ENCODE peak calls at places on chromosome 10, in four cellular contexts. P, V, X and A are unnamed samples.

GRCh38 chr10:24952146-24952700 is at the start of gene PRTFDC1:
- DNase-seq in V (no peak), P (no peak), X (peak; percentile 78), A (no peak)

GRCh38 chr10:12252882-12253546 is 57.0 kb downstream of the CDC123 start:
- DNase-seq in X (peak; percentile 63), V (no peak), P (no peak), A (peak; percentile 56)

GRCh38 chr10:112519129-112519761 is 72.2 kb downstream of the VTI1A start:
- DNase-seq in V (peak; percentile 78), X (no peak), P (no peak), A (no peak)

GRCh38 chr10:116312091-116312490 is 12.2 kb upstream of the CCDC172 start:
- DNase-seq in X (no peak), P (no peak), V (no peak), A (no peak)

GRCh38 chr10:87671416-87671815 is 11.7 kb downstream of the PAPSS2 start:
- DNase-seq in V (no peak), P (no peak), X (no peak), A (no peak)

GRCh38 chr10:121732676-121733445 is 134.6 kb upstream of the FGFR2 start:
- DNase-seq in V (peak; percentile 12), P (no peak), X (no peak), A (peak; percentile 19)

GRCh38 chr10:127910464-127910770 is 3.5 kb downstream of the PTPRE start:
- DNase-seq in P (no peak), X (no peak), V (no peak), A (no peak)

GRCh38 chr10:104349623-104350142 is 4.0 kb upstream of the CFAP58 start:
- DNase-seq in X (no peak), V (peak; percentile 97), P (no peak), A (peak; percentile 36)